ENCODE peak calls at places on chromosome 11, in six cellular contexts. H, Y, F, J, C and B are unnamed samples. For H3K36me3, the result is how much of the 10 kb centered on the place peaks cover.

GRCh38 chr11:18203723-18204122 is 31.1 kb downstream of the MRGPRX4 start:
- DNase-seq in J (no peak), F (peak), C (peak), Y (no peak), H (no peak), B (no peak)

GRCh38 chr11:99370557-99371200 is 349.9 kb downstream of the CNTN5 start:
- DNase-seq in Y (no peak), F (no peak), H (no peak), J (no peak), C (no peak), B (no peak)

GRCh38 chr11:74636633-74637184 is 44.3 kb downstream of the POLD3 start:
- DNase-seq in F (no peak), Y (no peak), H (no peak), C (no peak), J (no peak), B (no peak)

GRCh38 chr11:75246006-75246672 is 5.6 kb downstream of the TPBGL start:
- DNase-seq in J (no peak), C (no peak), H (no peak), F (peak), Y (no peak), B (no peak)

GRCh38 chr11:15969281-15969680 is 387.1 kb downstream of the SOX6 start:
- DNase-seq in F (no peak), C (peak), H (peak), J (peak), Y (peak), B (peak)

GRCh38 chr11:61092908-61093763 is 9.2 kb upstream of the CD5 start:
- DNase-seq in F (no peak), H (no peak), Y (no peak), C (no peak), J (no peak), B (no peak)

GRCh38 chr11:125578783-125579182 is 9.5 kb downstream of the EI24 start:
- DNase-seq in Y (no peak), H (no peak), F (no peak), C (no peak), J (no peak), B (no peak)

GRCh38 chr11:102868359-102868758 is 6.4 kb downstream of the MMP12 start:
- DNase-seq in C (no peak), Y (no peak), F (no peak), H (no peak), J (no peak), B (no peak)

GRCh38 chr11:76667271-76667818 is 3.2 kb downstream of the LRRC32 start:
- DNase-seq in F (no peak), C (no peak), H (peak), J (no peak), Y (no peak), B (no peak)

GRCh38 chr11:86938900-86939880 is 16.0 kb downstream of the FZD4 start:
- DNase-seq in Y (no peak), C (peak), H (no peak), F (peak), J (peak), B (no peak)

GRCh38 chr11:134498326-134499139 is 86.5 kb upstream of the B3GAT1 start:
- DNase-seq in C (no peak), H (no peak), Y (peak), J (no peak), F (no peak), B (no peak)

GRCh38 chr11:111960916-111961315 is 23.8 kb downstream of the DIXDC1 start:
- DNase-seq in Y (peak), F (no peak), C (no peak), H (peak), J (no peak), B (no peak)

GRCh38 chr11:65301491-65302329 is 13.0 kb upstream of the CDC42EP2 start:
- DNase-seq in J (no peak), C (no peak), F (peak), Y (no peak), H (peak), B (peak)

GRCh38 chr11:5663511-5663910 is 21.4 kb downstream of the TRIM5 start:
- DNase-seq in F (no peak), H (no peak), C (no peak), J (no peak), Y (no peak), B (no peak)

GRCh38 chr11:22341582-22341919 is 3.4 kb downstream of the SLC17A6 start:
- DNase-seq in C (no peak), H (no peak), F (no peak), J (no peak), Y (no peak), B (no peak)

GRCh38 chr11:63711838-63712237 is 30.5 kb downstream of the RTN3 start:
- DNase-seq in F (no peak), H (no peak), C (no peak), Y (no peak), J (no peak), B (no peak)

GRCh38 chr11:35826949-35827348 is 116.9 kb upstream of the LDLRAD3 start:
- DNase-seq in C (no peak), F (no peak), Y (no peak), J (no peak), H (no peak), B (no peak)

GRCh38 chr11:32893091-32893946 is 708 bp downstream of the QSER1 start:
- DNase-seq in C (peak), F (peak), Y (peak), J (peak), H (peak), B (peak)

GRCh38 chr11:78069465-78069864 is 5.8 kb downstream of the THRSP start:
- DNase-seq in Y (no peak), H (no peak), J (no peak), C (no peak), F (no peak), B (no peak)

GRCh38 chr11:112963368-112963955 is 2.2 kb downstream of the NCAM1 start:
- DNase-seq in C (no peak), J (no peak), Y (no peak), F (peak), H (no peak), B (peak)

GRCh38 chr11:77158041-77158695 is 30.1 kb downstream of the MYO7A start:
- DNase-seq in Y (no peak), F (no peak), J (no peak), H (no peak), C (no peak), B (no peak)

GRCh38 chr11:2694495-2694894 is 5.3 kb downstream of the KCNQ1OT1 start:
- DNase-seq in Y (no peak), H (no peak), C (no peak), J (no peak), F (no peak), B (no peak)

GRCh38 chr11:79768343-79768742 is 327.5 kb upstream of the TENM4 start:
- DNase-seq in C (no peak), Y (peak), J (no peak), F (no peak), H (peak), B (no peak)

GRCh38 chr11:7278314-7278917 is 26.7 kb downstream of the SYT9 start:
- DNase-seq in H (no peak), F (peak), C (peak), Y (no peak), J (no peak), B (no peak)

GRCh38 chr11:117908261-117908895 is 20.8 kb downstream of the TMPRSS13 start:
- DNase-seq in F (peak), Y (no peak), H (no peak), C (no peak), J (no peak), B (peak)
- H3K36me3 ChIP-seq in F (under half), Y (under half), H (under half), C (under half), J (under half), B (under half)

DNA sequence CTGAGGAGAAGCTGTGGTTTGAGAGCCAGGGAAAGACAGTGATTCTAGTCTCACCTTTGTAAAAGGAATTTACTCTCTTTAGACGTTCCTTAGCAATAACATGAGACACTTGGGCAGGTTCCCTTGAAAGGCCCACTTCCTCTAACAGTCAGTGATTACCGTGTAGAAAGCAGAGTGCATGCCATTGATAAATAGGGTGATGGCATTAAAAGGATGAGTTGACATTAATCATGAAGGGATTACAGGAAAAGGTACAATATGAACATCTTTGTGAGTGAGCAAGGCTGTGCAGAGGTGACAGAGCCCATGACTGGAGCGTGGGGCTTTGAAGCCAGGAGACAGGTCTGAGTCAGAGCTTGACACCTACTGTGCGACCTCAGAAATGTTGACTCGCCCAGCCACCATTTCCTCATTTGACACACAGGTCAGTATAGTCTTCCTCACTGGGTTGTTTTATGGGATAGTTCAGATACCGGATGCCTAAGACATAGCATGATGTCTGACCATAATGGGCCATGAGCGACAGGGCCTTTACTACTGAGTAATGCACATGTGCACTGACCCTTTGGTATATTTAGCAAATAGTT is 341.7 kb upstream of the MTNR1B start:
- DNase-seq in J (no peak), H (no peak), Y (no peak), C (no peak), F (no peak), B (no peak)
- TF ChIP-seq EP300 in J (no peak), H (no peak), Y (no peak), C (no peak), F (no peak), B (no peak)

GRCh38 chr11:68798221-68798813 is 43.4 kb downstream of the CPT1A start:
- DNase-seq in Y (no peak), C (peak), J (peak), H (peak), F (peak), B (no peak)
- H3K36me3 ChIP-seq in Y (half or more), C (under half), J (half or more), H (under half), F (under half), B (under half)

GRCh38 chr11:34274712-34275398 is 83.0 kb downstream of the ABTB2 start:
- DNase-seq in C (no peak), Y (peak), J (peak), H (peak), F (peak), B (peak)
- TF ChIP-seq EP300 in C (no peak), Y (no peak), J (peak), H (no peak), F (peak), B (no peak)

GRCh38 chr11:100865443-100865842 is 178.4 kb downstream of the ARHGAP42 start:
- DNase-seq in F (no peak), J (no peak), C (no peak), H (no peak), Y (no peak), B (no peak)
- H3K36me3 ChIP-seq in F (under half), J (under half), C (under half), H (under half), Y (under half), B (under half)